ENCODE peak calls at places on chromosomes 3 and 15, in five cellular contexts. One of them, this sample, is unnamed.

GRCh38 chr3:45224824-45225464 is 1.1 kb downstream of the TMEM158 start:
- DNase-seq in DMS153: no peak
- DNase-seq in CD4-positive, alpha-beta T cell: peak; percentile 3
- DNase-seq in HS-27A: no peak
- DNase-seq in LoVo: peak; percentile 74
- DNase-seq in this sample: peak; percentile 29

GRCh38 chr3:52400275-52400793 is 44.6 kb downstream of the SEMA3G start:
- DNase-seq in DMS153: no peak
- DNase-seq in CD4-positive, alpha-beta T cell: no peak
- DNase-seq in LoVo: no peak
- DNase-seq in HS-27A: no peak
- DNase-seq in this sample: no peak

GRCh38 chr3:120094776-120095225 is 554 bp upstream of the GSK3B start:
- DNase-seq in HS-27A: peak; percentile 100
- DNase-seq in CD4-positive, alpha-beta T cell: no peak
- DNase-seq in DMS153: peak; percentile 100
- DNase-seq in LoVo: peak; percentile 98
- DNase-seq in this sample: peak; percentile 99

GRCh38 chr3:36932979-36933378 is 11.9 kb downstream of the TRANK1 start:
- DNase-seq in CD4-positive, alpha-beta T cell: no peak
- DNase-seq in DMS153: no peak
- DNase-seq in HS-27A: no peak
- DNase-seq in LoVo: peak; percentile 9
- DNase-seq in this sample: no peak

GRCh38 chr15:42083605-42083908 is 10.8 kb downstream of the PLA2G4D start:
- DNase-seq in LoVo: no peak
- DNase-seq in HS-27A: no peak
- DNase-seq in DMS153: no peak
- DNase-seq in CD4-positive, alpha-beta T cell: no peak
- DNase-seq in this sample: no peak

GRCh38 chr3:117399311-117400068 is 689.9 kb downstream of the TUSC7 start:
- DNase-seq in CD4-positive, alpha-beta T cell: no peak
- DNase-seq in DMS153: peak; percentile 17
- DNase-seq in HS-27A: no peak
- DNase-seq in LoVo: no peak
- DNase-seq in this sample: no peak

GRCh38 chr15:30872341-30872748 is 31.4 kb upstream of the FAN1 start:
- DNase-seq in LoVo: no peak
- DNase-seq in HS-27A: no peak
- DNase-seq in DMS153: no peak
- DNase-seq in CD4-positive, alpha-beta T cell: no peak
- DNase-seq in this sample: no peak

GRCh38 chr3:50294089-50294488 is 1.9 kb upstream of the IFRD2 start:
- DNase-seq in CD4-positive, alpha-beta T cell: no peak
- DNase-seq in LoVo: no peak
- DNase-seq in HS-27A: no peak
- DNase-seq in DMS153: no peak
- DNase-seq in this sample: no peak

GRCh38 chr15:76313731-76314130 is 2.5 kb upstream of the ETFA start:
- DNase-seq in HS-27A: no peak
- DNase-seq in DMS153: no peak
- DNase-seq in LoVo: peak; percentile 48
- DNase-seq in CD4-positive, alpha-beta T cell: no peak
- DNase-seq in this sample: no peak

GRCh38 chr3:139052802-139053600 is 8.3 kb upstream of the PRR23C start:
- DNase-seq in HS-27A: no peak
- DNase-seq in LoVo: no peak
- DNase-seq in DMS153: no peak
- DNase-seq in CD4-positive, alpha-beta T cell: no peak
- DNase-seq in this sample: no peak

GRCh38 chr3:23826382-23827061 is 20.8 kb downstream of the UBE2E1 start:
- DNase-seq in LoVo: no peak
- DNase-seq in DMS153: no peak
- DNase-seq in CD4-positive, alpha-beta T cell: no peak
- DNase-seq in HS-27A: no peak
- DNase-seq in this sample: no peak

GRCh38 chr15:78906310-78906608 is 33.6 kb downstream of the MORF4L1 start:
- DNase-seq in DMS153: no peak
- DNase-seq in CD4-positive, alpha-beta T cell: no peak
- DNase-seq in HS-27A: peak; percentile 94
- DNase-seq in LoVo: no peak
- DNase-seq in this sample: peak; percentile 25

GRCh38 chr15:63354771-63355650 is 26.6 kb downstream of the CA12 start:
- DNase-seq in DMS153: no peak
- DNase-seq in CD4-positive, alpha-beta T cell: no peak
- DNase-seq in LoVo: peak; percentile 35
- DNase-seq in HS-27A: no peak
- DNase-seq in this sample: no peak

GRCh38 chr3:50008931-50009330 is 69.0 kb downstream of the RBM6 start:
- DNase-seq in LoVo: no peak
- DNase-seq in HS-27A: peak; percentile 22
- DNase-seq in DMS153: no peak
- DNase-seq in CD4-positive, alpha-beta T cell: no peak
- DNase-seq in this sample: no peak

GRCh38 chr3:107222927-107223326 is 154.3 kb upstream of the CCDC54 start:
- DNase-seq in LoVo: no peak
- DNase-seq in CD4-positive, alpha-beta T cell: no peak
- DNase-seq in DMS153: no peak
- DNase-seq in HS-27A: peak; percentile 85
- DNase-seq in this sample: no peak

GRCh38 chr3:13109516-13109915 is 36.3 kb upstream of the IQSEC1 start:
- DNase-seq in LoVo: no peak
- DNase-seq in HS-27A: no peak
- DNase-seq in CD4-positive, alpha-beta T cell: no peak
- DNase-seq in DMS153: no peak
- DNase-seq in this sample: no peak

GRCh38 chr3:100149713-100150112 is 35.4 kb upstream of the FILIP1L start:
- DNase-seq in HS-27A: no peak
- DNase-seq in CD4-positive, alpha-beta T cell: no peak
- DNase-seq in LoVo: no peak
- DNase-seq in DMS153: no peak
- DNase-seq in this sample: no peak

GRCh38 chr15:91445701-91446100 is 345.6 kb downstream of the SV2B start:
- DNase-seq in HS-27A: no peak
- DNase-seq in LoVo: no peak
- DNase-seq in DMS153: no peak
- DNase-seq in CD4-positive, alpha-beta T cell: no peak
- DNase-seq in this sample: peak; percentile 33

GRCh38 chr3:124559650-124560405 is 170.4 kb upstream of the UMPS start:
- DNase-seq in CD4-positive, alpha-beta T cell: peak; percentile 32
- DNase-seq in HS-27A: peak; percentile 64
- DNase-seq in DMS153: peak; percentile 69
- DNase-seq in LoVo: peak; percentile 73
- DNase-seq in this sample: peak; percentile 75

GRCh38 chr3:156790141-156790540 is 36.0 kb upstream of the LEKR1 start:
- DNase-seq in CD4-positive, alpha-beta T cell: no peak
- DNase-seq in LoVo: no peak
- DNase-seq in HS-27A: no peak
- DNase-seq in DMS153: no peak
- DNase-seq in this sample: no peak

GRCh38 chr3:186506846-186507245 is 37.3 kb downstream of the CRYGS start:
- DNase-seq in CD4-positive, alpha-beta T cell: no peak
- DNase-seq in HS-27A: no peak
- DNase-seq in DMS153: no peak
- DNase-seq in LoVo: no peak
- DNase-seq in this sample: no peak

GRCh38 chr15:97893988-97894387 is 66.5 kb upstream of the ARRDC4 start:
- DNase-seq in HS-27A: no peak
- DNase-seq in CD4-positive, alpha-beta T cell: no peak
- DNase-seq in DMS153: peak; percentile 63
- DNase-seq in LoVo: no peak
- DNase-seq in this sample: peak; percentile 33

GRCh38 chr15:56056626-56057025 is 63.2 kb upstream of the NEDD4 start:
- DNase-seq in LoVo: no peak
- DNase-seq in CD4-positive, alpha-beta T cell: no peak
- DNase-seq in HS-27A: no peak
- DNase-seq in DMS153: no peak
- DNase-seq in this sample: no peak

GRCh38 chr3:192916455-192917257 is 1.0 kb downstream of the MB21D2 start:
- DNase-seq in DMS153: no peak
- DNase-seq in CD4-positive, alpha-beta T cell: no peak
- DNase-seq in LoVo: peak; percentile 67
- DNase-seq in HS-27A: no peak
- DNase-seq in this sample: peak; percentile 41

GRCh38 chr15:77420610-77421369 is at the start of gene HMG20A:
- DNase-seq in CD4-positive, alpha-beta T cell: peak; percentile 37
- DNase-seq in DMS153: peak; percentile 59
- DNase-seq in LoVo: peak; percentile 87
- DNase-seq in HS-27A: peak; percentile 95
- DNase-seq in this sample: peak; percentile 82

GRCh38 chr3:188594137-188594536 is 440.2 kb downstream of the LPP start:
- DNase-seq in LoVo: no peak
- DNase-seq in DMS153: no peak
- DNase-seq in CD4-positive, alpha-beta T cell: no peak
- DNase-seq in HS-27A: peak; percentile 82
- DNase-seq in this sample: peak; percentile 55

GRCh38 chr15:70046716-70047369 is 50.9 kb downstream of the TLE3 start:
- DNase-seq in CD4-positive, alpha-beta T cell: no peak
- DNase-seq in LoVo: no peak
- DNase-seq in DMS153: no peak
- DNase-seq in HS-27A: no peak
- DNase-seq in this sample: no peak

GRCh38 chr3:11832964-11833621 is 13.6 kb downstream of the TAMM41 start:
- DNase-seq in LoVo: no peak
- DNase-seq in HS-27A: no peak
- DNase-seq in DMS153: no peak
- DNase-seq in CD4-positive, alpha-beta T cell: no peak
- DNase-seq in this sample: no peak

GRCh38 chr15:89099968-89100367 is 11.7 kb downstream of the ABHD2 start:
- DNase-seq in DMS153: no peak
- DNase-seq in HS-27A: no peak
- DNase-seq in LoVo: no peak
- DNase-seq in CD4-positive, alpha-beta T cell: no peak
- DNase-seq in this sample: no peak

GRCh38 chr3:45596290-45596791 is 1.8 kb downstream of the LIMD1 start:
- DNase-seq in DMS153: no peak
- DNase-seq in HS-27A: no peak
- DNase-seq in LoVo: no peak
- DNase-seq in CD4-positive, alpha-beta T cell: no peak
- DNase-seq in this sample: no peak

GRCh38 chr3:48990636-48991421 is 788 bp downstream of the P4HTM start:
- DNase-seq in HS-27A: no peak
- DNase-seq in DMS153: no peak
- DNase-seq in LoVo: peak; percentile 38
- DNase-seq in CD4-positive, alpha-beta T cell: no peak
- DNase-seq in this sample: no peak

GRCh38 chr3:176724360-176724759 is 472.9 kb downstream of the TBL1XR1 start:
- DNase-seq in HS-27A: no peak
- DNase-seq in DMS153: no peak
- DNase-seq in CD4-positive, alpha-beta T cell: no peak
- DNase-seq in LoVo: no peak
- DNase-seq in this sample: no peak

GRCh38 chr3:118067439-118067838 is 967.2 kb downstream of the IGSF11 start:
- DNase-seq in LoVo: no peak
- DNase-seq in CD4-positive, alpha-beta T cell: no peak
- DNase-seq in HS-27A: no peak
- DNase-seq in DMS153: no peak
- DNase-seq in this sample: no peak

GRCh38 chr15:73617310-73617709 is 15.9 kb downstream of the NPTN start:
- DNase-seq in CD4-positive, alpha-beta T cell: no peak
- DNase-seq in LoVo: no peak
- DNase-seq in HS-27A: no peak
- DNase-seq in DMS153: no peak
- DNase-seq in this sample: no peak

GRCh38 chr3:48047841-48048456 is 31.7 kb upstream of the MAP4 start:
- DNase-seq in HS-27A: no peak
- DNase-seq in CD4-positive, alpha-beta T cell: no peak
- DNase-seq in LoVo: no peak
- DNase-seq in DMS153: no peak
- DNase-seq in this sample: no peak

GRCh38 chr3:72310028-72310987 is 525.4 kb upstream of the PROK2 start:
- DNase-seq in DMS153: peak; percentile 90
- DNase-seq in HS-27A: peak; percentile 12
- DNase-seq in LoVo: no peak
- DNase-seq in CD4-positive, alpha-beta T cell: peak; percentile 9
- DNase-seq in this sample: no peak

GRCh38 chr3:23203651-23204111 is 554 bp downstream of the UBE2E2 start:
- DNase-seq in DMS153: no peak
- DNase-seq in HS-27A: no peak
- DNase-seq in CD4-positive, alpha-beta T cell: peak; percentile 0
- DNase-seq in LoVo: peak; percentile 15
- DNase-seq in this sample: peak; percentile 14

GRCh38 chr3:128067481-128067880 is 15.2 kb downstream of the SEC61A1 start:
- DNase-seq in DMS153: no peak
- DNase-seq in CD4-positive, alpha-beta T cell: no peak
- DNase-seq in LoVo: no peak
- DNase-seq in HS-27A: no peak
- DNase-seq in this sample: no peak

GRCh38 chr3:52005571-52005986 is 9.9 kb upstream of the RPL29 start:
- DNase-seq in HS-27A: no peak
- DNase-seq in LoVo: no peak
- DNase-seq in DMS153: peak; percentile 7
- DNase-seq in CD4-positive, alpha-beta T cell: no peak
- DNase-seq in this sample: peak; percentile 25